ENCODE peak calls at places on chromosome 20, in ten cellular contexts. S is cardiac fibroblast; H is NCI-H524; K is H7; P is GM03348; M is GF-D8; L is stimulated activated CD4-positive, alpha-beta T cell treated with anti-CD3 and anti-CD28 coated beads, Interleukin-4, amount 100 ng/mL, for 4 hours; G is neural progenitor cell; T is NCI-H1105; F is H54. O is an unnamed sample.

GRCh38 chr20:50992733-50993457 is 30.0 kb downstream of the KCNG1 start:
- DNase-seq in S (peak), H (peak), K (peak), P (peak), M (peak), L (no peak), G (peak), T (peak), F (peak), O (peak)

GRCh38 chr20:47999166-47999565 is 213.9 kb upstream of the SULF2 start:
- DNase-seq in S (peak), H (no peak), K (no peak), P (no peak), M (no peak), L (no peak), G (no peak), T (no peak), F (no peak), O (no peak)

GRCh38 chr20:37922016-37922415 is 19.1 kb downstream of the VSTM2L start:
- DNase-seq in S (no peak), H (no peak), K (no peak), P (no peak), M (no peak), L (no peak), G (no peak), T (no peak), F (no peak), O (no peak)

GRCh38 chr20:21557246-21557982 is 43.5 kb upstream of the NKX2-2 start:
- DNase-seq in S (no peak), H (no peak), K (no peak), P (no peak), M (no peak), L (peak), G (no peak), T (no peak), F (no peak), O (no peak)

GRCh38 chr20:8764289-8764962 is 304.5 kb upstream of the PLCB4 start:
- DNase-seq in S (peak), H (peak), K (no peak), P (no peak), M (no peak), L (no peak), G (no peak), T (no peak), F (no peak), O (no peak)

GRCh38 chr20:8790442-8791074 is 278.3 kb upstream of the PLCB4 start:
- DNase-seq in S (peak), H (peak), K (peak), P (peak), M (no peak), L (no peak), G (peak), T (peak), F (no peak), O (peak)

GRCh38 chr20:2137552-2138201 is 36.0 kb downstream of the STK35 start:
- DNase-seq in S (no peak), H (no peak), K (no peak), P (peak), M (no peak), L (no peak), G (no peak), T (no peak), F (peak), O (peak)

GRCh38 chr20:51322164-51322707 is 220.3 kb downstream of the NFATC2 start:
- DNase-seq in S (no peak), H (no peak), K (no peak), P (no peak), M (no peak), L (no peak), G (no peak), T (no peak), F (no peak), O (no peak)

GRCh38 chr20:40741507-40742106 is 52.6 kb upstream of the MAFB start:
- DNase-seq in S (peak), H (peak), K (peak), P (peak), M (no peak), L (no peak), G (peak), T (peak), F (peak), O (peak)

GRCh38 chr20:3121271-3121911 is 36.9 kb upstream of the AVP start:
- DNase-seq in S (no peak), H (no peak), K (no peak), P (no peak), M (no peak), L (no peak), G (no peak), T (no peak), F (no peak), O (no peak)

GRCh38 chr20:32763202-32763999 is 1.2 kb downstream of the DNMT3B start:
- DNase-seq in S (no peak), H (no peak), K (peak), P (peak), M (no peak), L (no peak), G (peak), T (no peak), F (no peak), O (no peak)

GRCh38 chr20:59616306-59616705 is 12.0 kb downstream of the PHACTR3 start:
- DNase-seq in S (no peak), H (no peak), K (no peak), P (no peak), M (no peak), L (no peak), G (no peak), T (no peak), F (no peak), O (no peak)

GRCh38 chr20:25389858-25390537 is 637 bp downstream of the ABHD12 start:
- DNase-seq in S (peak), H (peak), K (peak), P (peak), M (no peak), L (peak), G (peak), T (peak), F (peak), O (peak)

GRCh38 chr20:48025061-48025515 is 239.8 kb upstream of the SULF2 start:
- DNase-seq in S (peak), H (peak), K (peak), P (peak), M (no peak), L (no peak), G (peak), T (no peak), F (peak), O (peak)

GRCh38 chr20:45297786-45298497 is 8.7 kb upstream of the RBPJL start:
- DNase-seq in S (no peak), H (no peak), K (no peak), P (no peak), M (no peak), L (no peak), G (no peak), T (no peak), F (no peak), O (no peak)

GRCh38 chr20:60365063-60365640 is 406.9 kb downstream of the CDH26 start:
- DNase-seq in S (no peak), H (peak), K (peak), P (no peak), M (no peak), L (no peak), G (peak), T (no peak), F (no peak), O (no peak)

GRCh38 chr20:19880256-19881079 is 122.4 kb downstream of the RIN2 start:
- DNase-seq in S (peak), H (no peak), K (no peak), P (no peak), M (no peak), L (no peak), G (no peak), T (no peak), F (no peak), O (no peak)

GRCh38 chr20:25695532-25696383 is 895 bp downstream of the ZNF337 start:
- DNase-seq in S (peak), H (peak), K (peak), P (peak), M (no peak), L (no peak), G (peak), T (no peak), F (no peak), O (peak)

GRCh38 chr20:23029324-23029723 is 5.8 kb upstream of the SSTR4 start:
- DNase-seq in S (no peak), H (no peak), K (no peak), P (no peak), M (no peak), L (no peak), G (no peak), T (no peak), F (no peak), O (no peak)

GRCh38 chr20:62677678-62678077 is 31.0 kb upstream of the NTSR1 start:
- DNase-seq in S (no peak), H (no peak), K (no peak), P (no peak), M (no peak), L (no peak), G (no peak), T (no peak), F (no peak), O (no peak)

GRCh38 chr20:13857304-13857703 is 72.5 kb downstream of the NDUFAF5 start:
- DNase-seq in S (no peak), H (no peak), K (no peak), P (no peak), M (no peak), L (no peak), G (no peak), T (peak), F (no peak), O (peak)

GRCh38 chr20:57738484-57738883 is 28.7 kb upstream of the PMEPA1 start:
- DNase-seq in S (no peak), H (no peak), K (peak), P (peak), M (no peak), L (no peak), G (no peak), T (no peak), F (peak), O (peak)

GRCh38 chr20:43032459-43032858 is 157.2 kb downstream of the PTPRT start:
- DNase-seq in S (no peak), H (no peak), K (peak), P (no peak), M (no peak), L (no peak), G (peak), T (no peak), F (no peak), O (no peak)

GRCh38 chr20:10562929-10563328 is 110.9 kb downstream of the JAG1 start:
- DNase-seq in S (peak), H (no peak), K (no peak), P (no peak), M (no peak), L (no peak), G (no peak), T (no peak), F (no peak), O (no peak)

O was measured in AG08395.